ENCODE peak calls at places on chromosomes 5 and 9, in seven cellular contexts. V is A549, K is sigmoid colon, L is body of pancreas, R is IMR-90, P is adrenal gland, B is ovary. Z is an unnamed sample.

GRCh38 chr9:134189167-134189474 is 24.8 kb upstream of the RNU6ATAC start:
- DNase-seq in B (peak; percentile 56), R (no peak), P (peak; percentile 56), L (no peak), V (no peak), K (peak; percentile 40), Z (peak; percentile 36)

GRCh38 chr5:962386-962785 is 46.2 kb upstream of the NKD2 start:
- DNase-seq in V (no peak), B (no peak), K (no peak), R (no peak), P (peak; percentile 35), L (no peak), Z (peak; percentile 21)

GRCh38 chr5:179231309-179231708 is 114.0 kb downstream of the ADAMTS2 start:
- DNase-seq in B (no peak), R (no peak), K (peak; percentile 5), V (no peak), L (no peak), P (no peak), Z (no peak)

GRCh38 chr9:127168756-127169506 is 46.5 kb upstream of the ANGPTL2 start:
- DNase-seq in B (peak; percentile 26), V (no peak), P (peak; percentile 43), R (no peak), K (peak; percentile 54), L (no peak), Z (no peak)

GRCh38 chr9:137149367-137149766 is 10.4 kb downstream of the GRIN1 start:
- DNase-seq in B (no peak), K (no peak), L (no peak), V (no peak), R (no peak), P (no peak), Z (no peak)

GRCh38 chr9:99720455-99721050 is 101.1 kb upstream of the NR4A3 start:
- DNase-seq in P (no peak), K (no peak), B (no peak), R (peak; percentile 0), L (peak; percentile 2), V (no peak), Z (no peak)

GRCh38 chr9:97529363-97530076 is 28.1 kb downstream of the TMOD1 start:
- DNase-seq in P (peak; percentile 54), K (peak; percentile 85), R (peak; percentile 43), V (peak; percentile 73), L (no peak), B (no peak), Z (peak; percentile 77)

GRCh38 chr5:18395126-18396110 is 761.2 kb downstream of the TAF11L14 start:
- DNase-seq in V (no peak), R (no peak), B (no peak), L (no peak), K (no peak), P (no peak), Z (no peak)

GRCh38 chr5:140242890-140243585 is 59.9 kb downstream of the PFDN1 start:
- DNase-seq in V (no peak), R (no peak), K (no peak), L (no peak), B (no peak), P (peak; percentile 58), Z (no peak)

GRCh38 chr9:109497193-109498165 is 628 bp downstream of the PTPN3 start:
- DNase-seq in K (no peak), P (no peak), V (peak; percentile 49), R (no peak), L (peak; percentile 65), B (no peak), Z (no peak)

GRCh38 chr5:40560470-40560869 is 119.2 kb upstream of the PTGER4 start:
- DNase-seq in K (no peak), B (no peak), R (no peak), L (no peak), P (no peak), V (no peak), Z (no peak)

GRCh38 chr9:34493972-34494535 is 28.7 kb downstream of the ENHO start:
- DNase-seq in K (no peak), R (peak; percentile 53), P (peak; percentile 58), V (peak; percentile 19), B (peak; percentile 69), L (peak; percentile 35), Z (peak; percentile 56)

GRCh38 chr5:154972476-154973080 is 31.7 kb downstream of the MRPL22 start:
- DNase-seq in R (peak; percentile 53), K (no peak), V (peak; percentile 55), B (peak; percentile 41), L (peak; percentile 6), P (peak; percentile 64), Z (peak; percentile 27)

GRCh38 chr5:74918232-74918669 is 52.1 kb upstream of the FAM169A start:
- DNase-seq in K (no peak), P (no peak), V (no peak), B (no peak), R (no peak), L (no peak), Z (no peak)

GRCh38 chr9:35904966-35905781 is 828 bp upstream of the HRCT1 start:
- DNase-seq in R (peak; percentile 74), V (peak; percentile 25), K (no peak), L (no peak), B (no peak), P (no peak), Z (no peak)

GRCh38 chr9:35906923-35907699 is 1.1 kb downstream of the HRCT1 start:
- DNase-seq in P (no peak), K (peak; percentile 93), B (peak; percentile 66), L (peak; percentile 52), V (peak; percentile 46), R (peak; percentile 75), Z (peak; percentile 61)

GRCh38 chr9:35907732-35908483 is 1.4 kb upstream of the SPAAR start:
- DNase-seq in V (peak; percentile 88), B (peak; percentile 88), R (peak; percentile 88), K (peak; percentile 94), L (peak; percentile 75), P (peak; percentile 82), Z (peak; percentile 79)

GRCh38 chr9:35904338-35904737 is 1.7 kb upstream of the HRCT1 start:
- DNase-seq in V (no peak), B (no peak), P (no peak), R (no peak), L (no peak), K (no peak), Z (no peak)

DNA sequence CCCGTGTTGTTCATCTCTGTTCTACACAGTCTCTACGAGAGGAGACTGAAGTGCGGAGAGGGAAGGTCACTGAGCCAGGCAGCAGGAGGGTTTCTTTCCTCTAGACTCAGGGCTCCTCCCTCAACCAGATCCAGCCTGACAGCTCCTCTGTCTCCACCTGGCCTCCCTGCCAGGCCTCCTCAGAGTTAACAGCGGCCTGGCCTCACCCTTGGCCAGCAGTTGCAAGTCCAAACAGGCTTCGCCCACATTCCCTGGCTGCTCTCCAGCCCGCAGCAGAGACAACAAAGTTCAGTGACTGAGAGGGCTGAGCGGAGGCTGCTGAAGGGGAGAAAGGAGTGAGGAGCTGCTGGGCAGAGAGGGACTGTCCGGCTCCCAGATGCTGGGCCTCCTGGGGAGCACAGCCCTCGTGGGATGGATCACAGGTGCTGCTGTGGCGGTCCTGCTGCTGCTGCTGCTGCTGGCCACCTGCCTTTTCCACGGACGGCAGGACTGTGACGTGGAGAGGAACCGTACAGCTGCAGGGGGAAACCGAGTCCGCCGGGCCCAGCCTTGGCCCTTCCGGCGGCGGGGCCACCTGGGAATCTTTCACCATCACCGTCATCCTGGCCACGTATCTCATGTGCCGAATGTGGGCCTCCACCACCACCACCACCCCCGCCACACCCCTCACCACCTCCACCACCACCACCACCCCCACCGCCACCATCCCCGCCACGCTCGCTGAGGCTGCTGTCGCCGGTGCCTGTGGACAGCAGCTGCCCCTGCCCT is at the start of gene HRCT1:
- DNase-seq in V (peak; percentile 91), K (peak; percentile 96), B (peak; percentile 93), P (peak; percentile 93), L (peak; percentile 85), R (peak; percentile 94), Z (peak; percentile 89)
- TF ChIP-seq POLR2A in V (no peak), K (no peak), B (no peak), P (peak; percentile 49), L (no peak), R (no peak), Z (no peak)

DNA sequence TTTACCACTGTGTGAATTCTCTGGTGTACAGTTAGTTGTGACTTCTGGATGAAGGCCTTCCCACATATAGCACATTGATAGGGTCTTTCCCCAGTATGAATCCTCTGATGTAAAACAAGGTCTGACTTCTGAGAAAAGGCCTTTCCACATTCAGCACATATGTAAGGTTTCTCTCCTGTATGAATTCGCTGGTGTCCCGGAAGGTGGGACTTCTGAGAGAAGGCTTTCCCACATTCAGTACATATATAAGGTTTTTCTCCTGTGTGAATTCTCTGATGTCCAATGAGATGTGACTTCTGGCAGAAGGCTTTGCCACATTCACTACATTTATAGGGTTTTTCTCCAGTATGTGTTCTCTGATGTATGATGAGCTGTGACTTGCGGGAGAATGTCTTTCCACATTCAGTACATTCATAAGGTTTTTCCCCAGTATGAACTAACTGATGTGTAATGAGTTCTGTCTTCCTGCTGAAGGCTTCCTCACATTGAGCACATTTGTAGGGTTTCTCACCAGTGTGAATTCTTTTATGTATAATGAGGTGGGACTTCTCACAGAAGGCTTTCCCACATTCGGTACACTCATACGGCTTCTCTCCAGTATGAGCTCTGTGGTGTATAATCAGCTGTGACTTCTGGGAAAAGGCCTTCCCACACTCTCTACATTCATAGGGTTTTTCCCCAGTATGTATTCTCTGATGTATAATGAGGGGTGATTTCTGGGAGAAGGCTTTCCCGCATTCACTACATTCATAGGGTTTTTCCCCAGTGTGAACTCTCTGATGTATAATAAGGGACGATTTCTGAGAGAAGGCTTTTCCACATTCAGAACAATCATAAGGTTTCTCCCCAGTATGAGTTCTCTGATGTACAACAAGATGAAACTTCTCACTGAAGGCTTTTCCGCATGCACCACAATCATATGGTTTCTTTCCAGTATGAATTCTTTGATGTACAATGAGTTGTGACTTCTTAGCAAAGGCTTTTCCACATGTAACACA is 9.1 kb downstream of the ZNF300 start:
- DNase-seq in P (no peak), V (peak; percentile 4), L (no peak), R (no peak), B (no peak), K (no peak), Z (no peak)
- H3K9me3 ChIP-seq in P (no peaks in the 10 kb centered on the region), V (peaks cover 85% of the 10 kb centered on the region), L (peaks cover 2% of the 10 kb centered on the region), R (peaks cover 52% of the 10 kb centered on the region), B (no peaks in the 10 kb centered on the region), K (peaks cover 59% of the 10 kb centered on the region), Z (peaks cover 100% of the 10 kb centered on the region)

DNA sequence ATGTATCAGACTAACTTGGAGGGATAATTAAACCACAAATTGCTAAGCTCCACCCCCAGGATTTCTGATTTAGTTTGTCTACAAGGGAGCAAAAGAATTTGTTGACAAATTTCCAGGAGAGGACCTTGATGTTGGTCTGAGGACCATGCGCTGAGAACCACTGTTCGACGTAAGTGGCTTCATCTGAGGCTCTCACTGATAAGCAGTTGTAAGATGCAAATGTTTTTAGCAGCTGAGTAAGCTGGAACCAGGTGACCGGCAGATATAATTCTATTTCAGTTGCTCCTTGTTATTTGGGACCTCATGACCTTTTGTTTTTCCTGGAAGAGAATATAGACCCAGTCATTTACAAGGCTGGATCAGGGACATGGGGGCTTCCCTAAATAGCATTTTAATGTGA is 14.1 kb upstream of the SPINK1 start:
- DNase-seq in R (no peak), B (no peak), L (no peak), V (no peak), K (no peak), P (no peak), Z (no peak)
- TF ChIP-seq POLR2A in R (no peak), B (no peak), L (no peak), V (no peak), K (no peak), P (no peak), Z (no peak)

DNA sequence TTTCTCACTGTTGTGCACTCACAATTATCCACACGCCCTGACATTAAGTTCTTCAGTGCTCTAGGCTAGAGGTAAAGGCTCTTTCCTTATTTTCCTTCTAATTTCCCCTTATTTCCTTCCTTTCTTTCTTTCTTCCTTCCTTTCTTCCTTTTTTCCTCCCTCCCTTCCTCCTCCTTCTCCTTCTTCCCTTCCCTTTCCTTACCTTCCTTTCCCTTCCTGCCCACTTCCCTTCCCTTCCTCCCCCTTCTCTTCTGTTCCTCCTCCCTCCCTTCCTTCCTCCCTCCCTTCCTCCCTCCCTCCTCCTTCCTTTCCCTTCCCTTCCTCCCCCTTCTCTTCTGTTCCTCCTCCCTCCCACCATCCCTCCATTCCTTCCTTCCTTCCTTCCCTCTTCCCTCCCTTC is 317.0 kb upstream of the IRX1 start:
- DNase-seq in V (no peak), B (no peak), P (no peak), R (no peak), K (no peak), L (no peak), Z (no peak)
- H3K9me3 ChIP-seq in V (no peaks in the 10 kb centered on the region), B (no peaks in the 10 kb centered on the region), P (no peaks in the 10 kb centered on the region), R (peaks cover 49% of the 10 kb centered on the region), K (no peaks in the 10 kb centered on the region), L (no peaks in the 10 kb centered on the region), Z (no peaks in the 10 kb centered on the region)

Z was measured in heart left ventricle.